ENCODE peak calls at places on chromosomes 16 and 17, in seven cellular contexts. One of them, this sample, is unnamed.
A peak's percentile ranks its signal among the peaks of the same experiment; 100 is the strongest.

GRCh38 chr16:14365200-14365851 is 264.7 kb downstream of the PARN start:
- DNase-seq in COR-L47: no peak
- DNase-seq in effector memory CD4-positive, alpha-beta T cell: no peak
- DNase-seq in psoas muscle: no peak
- DNase-seq in foreskin fibroblast: no peak
- DNase-seq in lower leg skin: no peak
- DNase-seq in T-helper 2 cell: no peak
- DNase-seq in this sample: no peak

GRCh38 chr17:38326996-38327792 is 16.6 kb downstream of the GPR179 start:
- DNase-seq in COR-L47: no peak
- DNase-seq in effector memory CD4-positive, alpha-beta T cell: no peak
- DNase-seq in psoas muscle: no peak
- DNase-seq in foreskin fibroblast: no peak
- DNase-seq in lower leg skin: peak; percentile 84
- DNase-seq in T-helper 2 cell: no peak
- DNase-seq in this sample: no peak

GRCh38 chr16:46658925-46659324 is 30.1 kb downstream of the VPS35 start:
- DNase-seq in COR-L47: no peak
- DNase-seq in effector memory CD4-positive, alpha-beta T cell: no peak
- DNase-seq in psoas muscle: no peak
- DNase-seq in foreskin fibroblast: no peak
- DNase-seq in lower leg skin: no peak
- DNase-seq in T-helper 2 cell: no peak
- DNase-seq in this sample: no peak

GRCh38 chr17:7224110-7224509 is 4.4 kb downstream of the ACADVL start:
- DNase-seq in COR-L47: no peak
- DNase-seq in effector memory CD4-positive, alpha-beta T cell: no peak
- DNase-seq in psoas muscle: no peak
- DNase-seq in foreskin fibroblast: no peak
- DNase-seq in lower leg skin: no peak
- DNase-seq in T-helper 2 cell: no peak
- DNase-seq in this sample: no peak

GRCh38 chr17:43714338-43715149 is 44.0 kb downstream of the SOST start:
- DNase-seq in COR-L47: no peak
- DNase-seq in effector memory CD4-positive, alpha-beta T cell: no peak
- DNase-seq in psoas muscle: no peak
- DNase-seq in foreskin fibroblast: peak; percentile 50
- DNase-seq in lower leg skin: no peak
- DNase-seq in T-helper 2 cell: no peak
- DNase-seq in this sample: no peak

GRCh38 chr17:2061441-2061797 is 6.5 kb downstream of the HIC1 start:
- DNase-seq in COR-L47: no peak
- DNase-seq in effector memory CD4-positive, alpha-beta T cell: no peak
- DNase-seq in psoas muscle: no peak
- DNase-seq in foreskin fibroblast: peak; percentile 6
- DNase-seq in lower leg skin: no peak
- DNase-seq in T-helper 2 cell: no peak
- DNase-seq in this sample: no peak

GRCh38 chr16:24580665-24581064 is 41.3 kb downstream of the RBBP6 start:
- DNase-seq in COR-L47: no peak
- DNase-seq in effector memory CD4-positive, alpha-beta T cell: no peak
- DNase-seq in psoas muscle: no peak
- DNase-seq in foreskin fibroblast: peak; percentile 69
- DNase-seq in lower leg skin: no peak
- DNase-seq in T-helper 2 cell: no peak
- DNase-seq in this sample: peak; percentile 4

GRCh38 chr17:44707755-44708400 is 587 bp upstream of the DBF4B start:
- DNase-seq in COR-L47: no peak
- DNase-seq in effector memory CD4-positive, alpha-beta T cell: no peak
- DNase-seq in psoas muscle: no peak
- DNase-seq in foreskin fibroblast: peak; percentile 5
- DNase-seq in lower leg skin: no peak
- DNase-seq in T-helper 2 cell: no peak
- DNase-seq in this sample: no peak

GRCh38 chr17:80854220-80854619 is 137.4 kb upstream of the CHMP6 start:
- DNase-seq in COR-L47: no peak
- DNase-seq in effector memory CD4-positive, alpha-beta T cell: no peak
- DNase-seq in psoas muscle: peak; percentile 41
- DNase-seq in foreskin fibroblast: no peak
- DNase-seq in lower leg skin: no peak
- DNase-seq in T-helper 2 cell: no peak
- DNase-seq in this sample: no peak

GRCh38 chr17:5257124-5257523 is 22.5 kb upstream of the SCIMP start:
- DNase-seq in COR-L47: no peak
- DNase-seq in effector memory CD4-positive, alpha-beta T cell: no peak
- DNase-seq in psoas muscle: no peak
- DNase-seq in foreskin fibroblast: no peak
- DNase-seq in lower leg skin: no peak
- DNase-seq in T-helper 2 cell: no peak
- DNase-seq in this sample: no peak

GRCh38 chr17:61837175-61838051 is 25.9 kb downstream of the BRIP1 start:
- DNase-seq in COR-L47: peak; percentile 19
- DNase-seq in effector memory CD4-positive, alpha-beta T cell: peak; percentile 9
- DNase-seq in psoas muscle: peak; percentile 51
- DNase-seq in foreskin fibroblast: peak; percentile 87
- DNase-seq in lower leg skin: no peak
- DNase-seq in T-helper 2 cell: peak; percentile 12
- DNase-seq in this sample: peak; percentile 23

GRCh38 chr17:58335779-58336455 is 7.3 kb upstream of the TSPOAP1 start:
- DNase-seq in COR-L47: no peak
- DNase-seq in effector memory CD4-positive, alpha-beta T cell: peak; percentile 55
- DNase-seq in psoas muscle: no peak
- DNase-seq in foreskin fibroblast: no peak
- DNase-seq in lower leg skin: no peak
- DNase-seq in T-helper 2 cell: peak; percentile 79
- DNase-seq in this sample: no peak

GRCh38 chr17:31595076-31595475 is 203.6 kb downstream of the RAB11FIP4 start:
- DNase-seq in COR-L47: no peak
- DNase-seq in effector memory CD4-positive, alpha-beta T cell: no peak
- DNase-seq in psoas muscle: no peak
- DNase-seq in foreskin fibroblast: peak; percentile 71
- DNase-seq in lower leg skin: peak; percentile 10
- DNase-seq in T-helper 2 cell: no peak
- DNase-seq in this sample: no peak

GRCh38 chr17:78316115-78316866 is 43.6 kb downstream of the SOCS3 start:
- DNase-seq in COR-L47: no peak
- DNase-seq in effector memory CD4-positive, alpha-beta T cell: no peak
- DNase-seq in psoas muscle: no peak
- DNase-seq in foreskin fibroblast: no peak
- DNase-seq in lower leg skin: no peak
- DNase-seq in T-helper 2 cell: no peak
- DNase-seq in this sample: no peak

GRCh38 chr16:88009566-88010342 is 58.5 kb downstream of the BANP start:
- DNase-seq in COR-L47: no peak
- DNase-seq in effector memory CD4-positive, alpha-beta T cell: no peak
- DNase-seq in psoas muscle: no peak
- DNase-seq in foreskin fibroblast: peak; percentile 25
- DNase-seq in lower leg skin: peak; percentile 6
- DNase-seq in T-helper 2 cell: no peak
- DNase-seq in this sample: no peak

GRCh38 chr16:17109413-17109812 is 361.3 kb downstream of the XYLT1 start:
- DNase-seq in COR-L47: no peak
- DNase-seq in effector memory CD4-positive, alpha-beta T cell: no peak
- DNase-seq in psoas muscle: no peak
- DNase-seq in foreskin fibroblast: no peak
- DNase-seq in lower leg skin: peak; percentile 10
- DNase-seq in T-helper 2 cell: no peak
- DNase-seq in this sample: no peak

GRCh38 chr17:43905985-43906852 is 1.1 kb downstream of the MPP2 start:
- DNase-seq in COR-L47: peak; percentile 56
- DNase-seq in effector memory CD4-positive, alpha-beta T cell: no peak
- DNase-seq in psoas muscle: peak; percentile 81
- DNase-seq in foreskin fibroblast: peak; percentile 77
- DNase-seq in lower leg skin: peak; percentile 94
- DNase-seq in T-helper 2 cell: peak; percentile 36
- DNase-seq in this sample: no peak

GRCh38 chr17:59607817-59608403 is 11.8 kb upstream of the CLTC start:
- DNase-seq in COR-L47: no peak
- DNase-seq in effector memory CD4-positive, alpha-beta T cell: no peak
- DNase-seq in psoas muscle: no peak
- DNase-seq in foreskin fibroblast: no peak
- DNase-seq in lower leg skin: no peak
- DNase-seq in T-helper 2 cell: no peak
- DNase-seq in this sample: no peak

GRCh38 chr17:13513039-13513405 is 88.7 kb downstream of the HS3ST3A1 start:
- DNase-seq in COR-L47: no peak
- DNase-seq in effector memory CD4-positive, alpha-beta T cell: no peak
- DNase-seq in psoas muscle: no peak
- DNase-seq in foreskin fibroblast: peak; percentile 65
- DNase-seq in lower leg skin: no peak
- DNase-seq in T-helper 2 cell: no peak
- DNase-seq in this sample: peak; percentile 48

This sample was measured in skeletal muscle cell.